ENCODE peak calls at places on chromosomes 16 and 17, in five cellular contexts. One of them, this sample, is unnamed.

GRCh38 chr17:11383157-11383556 is 142.1 kb downstream of the SHISA6 start:
- DNase-seq in HCT116: no peak
- DNase-seq in IMR-90: no peak
- DNase-seq in HepG2: no peak
- DNase-seq in H1: no peak
- DNase-seq in this sample: no peak

GRCh38 chr17:43998552-43998951 is 5.9 kb upstream of the NAGS start:
- DNase-seq in HepG2: no peak
- DNase-seq in H1: no peak
- DNase-seq in IMR-90: peak
- DNase-seq in HCT116: no peak
- DNase-seq in this sample: no peak

GRCh38 chr16:83588070-83588469 is 219.7 kb upstream of the HSBP1 start:
- DNase-seq in HepG2: no peak
- DNase-seq in HCT116: no peak
- DNase-seq in H1: no peak
- DNase-seq in IMR-90: no peak
- DNase-seq in this sample: no peak

GRCh38 chr16:75997606-75998005 is 271.3 kb upstream of the CPHXL start:
- DNase-seq in HCT116: no peak
- DNase-seq in IMR-90: no peak
- DNase-seq in HepG2: no peak
- DNase-seq in H1: no peak
- DNase-seq in this sample: no peak

GRCh38 chr16:29940656-29941055 is 14.6 kb upstream of the KCTD13 start:
- DNase-seq in H1: no peak
- DNase-seq in HCT116: no peak
- DNase-seq in IMR-90: no peak
- DNase-seq in HepG2: no peak
- DNase-seq in this sample: no peak

GRCh38 chr17:1498869-1499268 is 6.4 kb upstream of the MYO1C start:
- DNase-seq in HepG2: no peak
- DNase-seq in IMR-90: peak
- DNase-seq in HCT116: no peak
- DNase-seq in H1: no peak
- DNase-seq in this sample: no peak

GRCh38 chr16:57999366-57999970 is 1.0 kb downstream of the ZNF319 start:
- DNase-seq in H1: no peak
- DNase-seq in IMR-90: peak
- DNase-seq in HepG2: peak
- DNase-seq in HCT116: no peak
- DNase-seq in this sample: peak

GRCh38 chr16:58678269-58678668 is 6.3 kb downstream of the SLC38A7 start:
- DNase-seq in HepG2: no peak
- DNase-seq in H1: no peak
- DNase-seq in IMR-90: no peak
- DNase-seq in HCT116: no peak
- DNase-seq in this sample: no peak

GRCh38 chr17:39963826-39964225 is 1.0 kb downstream of the GSDMA start:
- DNase-seq in HepG2: no peak
- DNase-seq in H1: no peak
- DNase-seq in HCT116: no peak
- DNase-seq in IMR-90: no peak
- DNase-seq in this sample: no peak

GRCh38 chr17:72342582-72343527 is 222.0 kb downstream of the SOX9 start:
- DNase-seq in H1: no peak
- DNase-seq in HepG2: no peak
- DNase-seq in IMR-90: no peak
- DNase-seq in HCT116: no peak
- DNase-seq in this sample: no peak

GRCh38 chr16:68090109-68090508 is 4.9 kb downstream of the NFATC3 start:
- DNase-seq in HepG2: no peak
- DNase-seq in H1: no peak
- DNase-seq in IMR-90: no peak
- DNase-seq in HCT116: no peak
- DNase-seq in this sample: no peak

DNA sequence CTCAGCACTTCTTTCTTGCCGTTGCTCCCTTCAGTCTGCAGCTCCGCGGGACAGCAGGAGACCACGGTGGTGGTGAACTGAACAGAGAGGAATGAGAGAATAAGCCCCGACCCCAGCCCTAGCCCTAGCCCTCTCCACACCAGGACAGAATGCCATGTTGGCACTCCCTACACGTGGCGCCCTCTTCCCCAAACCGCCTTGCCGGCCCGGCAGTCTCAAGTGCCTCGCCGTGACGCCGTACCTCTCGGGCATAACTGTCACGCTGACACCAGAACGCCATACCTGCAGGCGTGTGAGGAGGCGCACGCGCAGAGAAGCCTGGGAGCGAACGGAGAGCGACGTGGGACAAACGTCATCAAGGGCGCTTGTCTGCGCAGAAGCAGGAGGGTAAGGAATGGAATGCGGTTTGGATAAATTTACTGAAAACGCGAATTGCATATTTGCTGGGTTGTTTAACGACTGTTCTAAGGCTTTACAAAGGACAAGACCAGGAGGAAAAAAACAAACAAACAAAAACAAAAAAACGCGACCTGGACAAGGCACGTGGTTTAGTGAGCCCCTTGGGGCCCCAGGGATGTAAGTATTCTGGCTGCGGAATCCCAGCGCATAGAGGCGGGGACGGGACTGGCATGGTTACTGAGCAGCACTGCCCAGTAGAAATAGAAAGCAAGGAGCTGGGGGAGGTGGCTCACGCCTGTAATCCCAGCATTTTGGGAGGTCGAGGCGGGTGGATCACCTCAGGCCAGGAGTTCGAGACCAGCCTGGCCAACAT is at the start of gene AARSD1:
- DNase-seq in IMR-90: peak
- DNase-seq in HepG2: peak
- DNase-seq in H1: peak
- DNase-seq in HCT116: peak
- DNase-seq in this sample: peak
- TF ChIP-seq RAD21 in IMR-90: peak
- TF ChIP-seq RAD21 in HepG2: no peak
- TF ChIP-seq RAD21 in H1: no peak
- TF ChIP-seq RAD21 in HCT116: no peak
- TF ChIP-seq RAD21 in this sample: no peak

GRCh38 chr17:71168083-71168741 is 952.6 kb upstream of the SOX9 start:
- DNase-seq in H1: no peak
- DNase-seq in HCT116: no peak
- DNase-seq in IMR-90: no peak
- DNase-seq in HepG2: no peak
- DNase-seq in this sample: no peak
- TF ChIP-seq RAD21 in H1: no peak
- TF ChIP-seq RAD21 in HCT116: no peak
- TF ChIP-seq RAD21 in IMR-90: no peak
- TF ChIP-seq RAD21 in HepG2: no peak
- TF ChIP-seq RAD21 in this sample: no peak

GRCh38 chr16:84730406-84731106 is 30.8 kb downstream of the USP10 start:
- DNase-seq in IMR-90: peak
- DNase-seq in HCT116: peak
- DNase-seq in H1: peak
- DNase-seq in HepG2: peak
- DNase-seq in this sample: peak
- TF ChIP-seq RAD21 in IMR-90: no peak
- TF ChIP-seq RAD21 in HCT116: no peak
- TF ChIP-seq RAD21 in H1: no peak
- TF ChIP-seq RAD21 in HepG2: no peak
- TF ChIP-seq RAD21 in this sample: no peak

DNA sequence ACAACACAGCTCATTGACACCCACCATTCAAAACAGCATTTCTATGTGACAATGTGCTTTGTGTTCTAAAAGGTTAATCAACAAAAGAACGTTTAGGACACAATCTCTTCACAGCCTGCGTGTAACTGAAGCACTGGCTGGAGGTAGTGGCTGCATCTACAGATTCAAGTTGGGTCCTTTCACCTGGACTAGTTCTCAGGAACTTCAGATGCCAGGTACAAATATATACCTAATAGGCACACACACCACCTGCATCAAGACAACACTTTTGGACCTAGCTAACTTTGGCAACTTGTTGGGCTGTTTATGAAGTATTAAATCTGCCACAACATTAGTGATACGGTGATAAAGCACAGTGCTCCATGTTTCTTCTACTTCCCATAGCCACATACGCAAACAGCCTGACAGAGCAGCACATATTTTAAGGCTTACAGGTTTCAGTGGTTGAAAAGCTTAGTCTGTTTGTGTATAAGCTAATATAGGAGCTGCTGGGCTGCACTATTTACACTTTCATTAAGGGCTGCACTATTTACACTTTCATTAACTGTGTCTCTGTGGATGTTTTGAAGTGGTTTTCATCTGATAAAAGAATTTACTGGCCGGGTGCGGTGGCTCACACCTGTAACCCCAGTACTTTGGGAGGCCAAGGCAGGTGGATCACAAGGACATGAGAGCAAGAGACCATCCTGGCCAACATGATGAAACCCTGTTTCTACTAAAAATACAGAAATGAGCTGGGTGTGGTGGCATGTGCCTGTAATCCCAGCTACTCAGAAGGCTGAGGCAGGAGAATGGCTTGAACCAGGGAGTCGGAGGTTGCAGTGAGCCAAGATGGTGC is 132.6 kb downstream of the PARN start:
- DNase-seq in IMR-90: peak
- DNase-seq in HCT116: no peak
- DNase-seq in H1: no peak
- DNase-seq in HepG2: peak
- DNase-seq in this sample: no peak
- TF ChIP-seq RAD21 in IMR-90: no peak
- TF ChIP-seq RAD21 in HCT116: no peak
- TF ChIP-seq RAD21 in H1: no peak
- TF ChIP-seq RAD21 in HepG2: peak
- TF ChIP-seq RAD21 in this sample: no peak

DNA sequence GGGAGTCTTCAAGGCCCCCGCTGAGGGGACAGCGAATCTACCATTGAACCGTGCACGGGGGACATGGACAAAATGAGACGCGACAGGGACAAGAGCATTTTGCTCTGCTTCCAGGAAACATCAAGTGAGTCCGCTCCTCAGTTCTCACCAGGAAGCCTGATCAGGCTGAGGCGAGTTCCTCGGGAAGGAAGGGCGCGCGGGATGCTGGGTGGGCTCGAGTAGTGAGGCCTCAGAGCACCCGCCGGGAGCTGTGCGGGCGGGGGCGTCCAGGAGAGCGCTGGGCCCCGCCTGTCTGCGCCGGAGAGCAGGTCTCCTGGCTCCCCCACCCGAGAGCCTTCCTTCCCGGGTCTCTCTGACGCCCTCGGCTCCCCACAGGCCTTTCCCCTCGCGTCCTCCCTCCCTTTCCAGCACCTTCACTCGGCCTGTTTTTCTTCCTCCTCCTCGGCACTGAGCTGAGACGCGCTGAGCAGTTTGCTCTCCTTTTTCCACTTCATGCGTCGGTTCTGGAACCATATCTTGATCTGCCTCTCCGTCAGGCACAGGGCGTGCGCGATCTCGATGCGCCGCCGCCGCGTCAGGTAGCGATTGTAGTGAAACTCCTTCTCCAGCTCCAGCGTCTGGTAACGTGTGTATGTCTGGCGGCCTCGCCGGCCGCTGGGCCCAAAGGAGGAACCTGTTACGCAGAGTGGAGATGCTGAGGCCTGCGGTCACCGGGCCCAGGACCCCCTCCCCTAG is 2.6 kb upstream of the HOXB5 start:
- DNase-seq in H1: no peak
- DNase-seq in HepG2: no peak
- DNase-seq in IMR-90: peak
- DNase-seq in HCT116: no peak
- DNase-seq in this sample: no peak
- TF ChIP-seq RAD21 in H1: no peak
- TF ChIP-seq RAD21 in HepG2: no peak
- TF ChIP-seq RAD21 in IMR-90: no peak
- TF ChIP-seq RAD21 in HCT116: no peak
- TF ChIP-seq RAD21 in this sample: no peak

This sample was measured in SK-N-SH.